ENCODE peak calls at places on chromosome 20, in ten cellular contexts. L, D, O, E, Y, U, N, I, W and S are unnamed samples.

GRCh38 chr20:50245561-50246366 is 55.1 kb downstream of the CEBPB start:
- DNase-seq in L (no peak), D (no peak), O (peak; percentile 63), E (no peak), Y (no peak), U (peak; percentile 66), N (no peak), I (peak; percentile 58), W (no peak), S (no peak)

GRCh38 chr20:63183422-63184146 is 32.3 kb downstream of the YTHDF1 start:
- DNase-seq in L (peak; percentile 76), D (no peak), O (peak; percentile 78), E (no peak), Y (peak; percentile 27), U (peak; percentile 38), N (no peak), I (peak; percentile 58), W (peak; percentile 85), S (no peak)

GRCh38 chr20:12012241-12013222 is 94.8 kb downstream of the BTBD3 start:
- DNase-seq in L (peak; percentile 54), D (no peak), O (peak; percentile 69), E (no peak), Y (peak; percentile 35), U (peak; percentile 75), N (peak; percentile 11), I (peak; percentile 55), W (peak; percentile 65), S (no peak)

GRCh38 chr20:33561981-33562601 is 72.2 kb downstream of the CBFA2T2 start:
- DNase-seq in L (peak; percentile 58), D (peak; percentile 73), O (peak; percentile 86), E (peak; percentile 65), Y (peak; percentile 88), U (peak; percentile 92), N (peak; percentile 81), I (peak; percentile 93), W (no peak), S (no peak)

GRCh38 chr20:48619126-48620101 is 208.4 kb downstream of the PREX1 start:
- DNase-seq in L (no peak), D (no peak), O (no peak), E (peak; percentile 52), Y (no peak), U (no peak), N (no peak), I (peak; percentile 41), W (no peak), S (no peak)

GRCh38 chr20:2330090-2330695 is 34.4 kb downstream of the TGM3 start:
- DNase-seq in L (no peak), D (no peak), O (no peak), E (no peak), Y (peak; percentile 42), U (no peak), N (no peak), I (peak; percentile 64), W (no peak), S (no peak)

GRCh38 chr20:4449977-4450715 is 271.6 kb upstream of the PRND start:
- DNase-seq in L (peak; percentile 18), D (no peak), O (no peak), E (no peak), Y (no peak), U (peak; percentile 33), N (no peak), I (peak; percentile 46), W (no peak), S (no peak)

GRCh38 chr20:8228315-8228714 is 96.2 kb downstream of the PLCB1 start:
- DNase-seq in L (no peak), D (no peak), O (no peak), E (no peak), Y (no peak), U (no peak), N (no peak), I (no peak), W (no peak), S (no peak)

GRCh38 chr20:34473262-34473883 is 42.8 kb upstream of the DYNLRB1 start:
- DNase-seq in L (peak; percentile 85), D (no peak), O (peak; percentile 80), E (peak; percentile 38), Y (peak; percentile 45), U (peak; percentile 66), N (no peak), I (peak; percentile 65), W (peak; percentile 74), S (no peak)

GRCh38 chr20:21388566-21388965 is 8.8 kb downstream of the NKX2-4 start:
- DNase-seq in L (no peak), D (no peak), O (no peak), E (no peak), Y (no peak), U (no peak), N (no peak), I (no peak), W (no peak), S (no peak)

GRCh38 chr20:58611236-58612020 is 39.7 kb upstream of the STX16 start:
- DNase-seq in L (peak; percentile 63), D (no peak), O (peak; percentile 39), E (no peak), Y (no peak), U (no peak), N (no peak), I (no peak), W (no peak), S (no peak)
- TF ChIP-seq CTCF in L (no peak), D (no peak), O (no peak), E (no peak), Y (no peak), U (no peak), N (no peak), I (no peak), W (no peak), S (no peak)

DNA sequence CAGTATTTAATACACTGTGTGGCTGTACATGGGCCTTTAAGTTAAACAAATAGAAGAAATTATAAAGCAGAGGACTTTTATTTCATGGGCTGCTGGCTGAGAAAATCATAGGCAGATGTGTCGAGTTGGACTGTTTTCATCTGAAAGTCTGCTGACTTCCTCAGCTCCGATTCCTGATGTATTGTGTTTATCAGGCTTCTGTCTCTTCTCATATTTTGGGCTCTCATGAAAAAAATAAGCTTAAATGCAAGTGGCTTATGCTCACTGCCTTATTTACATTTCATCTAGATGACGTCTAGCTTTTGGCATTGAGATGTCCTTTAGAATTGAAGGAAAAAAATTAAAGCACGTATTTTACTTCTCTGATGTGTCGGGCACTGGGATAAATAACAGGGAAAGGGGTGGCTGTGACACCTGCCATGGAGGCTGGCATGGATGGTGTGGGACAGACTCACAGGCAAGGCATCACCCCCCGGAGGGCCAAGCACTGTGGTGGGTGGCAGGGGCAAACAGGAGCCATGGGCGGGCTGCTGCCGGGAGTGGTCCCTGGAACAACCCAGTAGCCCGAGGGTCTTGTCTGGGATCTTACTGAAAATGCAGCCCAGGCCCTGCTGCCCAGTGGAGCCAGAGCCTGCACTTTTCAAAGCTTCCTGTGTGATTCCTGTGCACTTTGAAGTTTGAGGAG is 129.7 kb upstream of the GGTLC1 start:
- DNase-seq in L (no peak), D (no peak), O (no peak), E (no peak), Y (no peak), U (no peak), N (no peak), I (no peak), W (no peak), S (no peak)
- TF ChIP-seq CTCF in L (no peak), D (no peak), O (no peak), E (no peak), Y (no peak), U (no peak), N (no peak), I (no peak), W (no peak), S (no peak)

GRCh38 chr20:14148042-14148441 is 152.7 kb downstream of the MACROD2 start:
- DNase-seq in L (no peak), D (no peak), O (no peak), E (no peak), Y (no peak), U (no peak), N (peak; percentile 2), I (no peak), W (no peak), S (no peak)
- TF ChIP-seq CTCF in L (no peak), D (no peak), O (no peak), E (no peak), Y (no peak), U (no peak), N (no peak), I (no peak), W (no peak), S (no peak)

GRCh38 chr20:45042978-45043377 is 57.9 kb downstream of the KCNS1 start:
- DNase-seq in L (no peak), D (no peak), O (no peak), E (no peak), Y (no peak), U (no peak), N (no peak), I (no peak), W (no peak), S (no peak)
- TF ChIP-seq CTCF in L (no peak), D (no peak), O (no peak), E (no peak), Y (no peak), U (no peak), N (no peak), I (no peak), W (no peak), S (no peak)

GRCh38 chr20:53044296-53044695 is 72.1 kb downstream of the TSHZ2 start:
- DNase-seq in L (no peak), D (no peak), O (no peak), E (no peak), Y (no peak), U (no peak), N (no peak), I (no peak), W (no peak), S (no peak)

GRCh38 chr20:53037621-53038020 is 65.5 kb downstream of the TSHZ2 start:
- DNase-seq in L (no peak), D (no peak), O (no peak), E (no peak), Y (no peak), U (no peak), N (no peak), I (no peak), W (no peak), S (no peak)

GRCh38 chr20:53038328-53038727 is 66.2 kb downstream of the TSHZ2 start:
- DNase-seq in L (no peak), D (no peak), O (no peak), E (no peak), Y (no peak), U (no peak), N (no peak), I (no peak), W (no peak), S (no peak)

GRCh38 chr20:53036992-53037391 is 64.8 kb downstream of the TSHZ2 start:
- DNase-seq in L (no peak), D (no peak), O (no peak), E (no peak), Y (no peak), U (no peak), N (no peak), I (no peak), W (no peak), S (no peak)

GRCh38 chr20:53040678-53041674 is 68.8 kb downstream of the TSHZ2 start:
- DNase-seq in L (no peak), D (peak; percentile 45), O (peak; percentile 34), E (no peak), Y (no peak), U (no peak), N (no peak), I (no peak), W (no peak), S (no peak)
- TF ChIP-seq CTCF in L (no peak), D (no peak), O (no peak), E (no peak), Y (no peak), U (no peak), N (no peak), I (no peak), W (no peak), S (no peak)